ENCODE peak calls at places on chromosomes 13 and 19, in five cellular contexts. J is adrenal gland, U is nephron progenitor cell, Z is immature natural killer cell, M is Right ventricle myocardium superior. F is an unnamed sample.

GRCh38 chr13:73608731-73609485 is 525.3 kb downstream of the KLF12 start:
- DNase-seq in M (no peak), J (no peak), U (peak), Z (no peak), F (no peak)

GRCh38 chr13:34748078-34748477 is 194.0 kb upstream of the NBEA start:
- DNase-seq in J (no peak), M (peak), Z (no peak), U (no peak), F (no peak)

GRCh38 chr19:35696835-35697234 is 7.5 kb upstream of the ZBTB32 start:
- DNase-seq in M (no peak), J (no peak), Z (no peak), U (no peak), F (no peak)

GRCh38 chr13:98451676-98452105 is 125.2 kb downstream of the STK24 start:
- DNase-seq in J (peak), Z (no peak), U (no peak), M (no peak), F (peak)

GRCh38 chr13:94481966-94482365 is 2.5 kb upstream of the DCT start:
- DNase-seq in M (peak), J (peak), U (no peak), Z (no peak), F (no peak)

GRCh38 chr19:3632739-3633558 is 6.4 kb upstream of the CACTIN start:
- DNase-seq in Z (no peak), J (no peak), U (no peak), M (no peak), F (no peak)

GRCh38 chr13:21399741-21400140 is 59.4 kb downstream of the ZDHHC20 start:
- DNase-seq in J (no peak), U (no peak), Z (no peak), M (no peak), F (no peak)

GRCh38 chr19:44590245-44591059 is 22.9 kb upstream of the IGSF23 start:
- DNase-seq in J (no peak), U (no peak), M (no peak), Z (no peak), F (no peak)

GRCh38 chr19:52660981-52661380 is 22.8 kb upstream of the ZNF83 start:
- DNase-seq in M (no peak), J (no peak), U (no peak), Z (no peak), F (no peak)

GRCh38 chr13:44437356-44438233 is 64.0 kb downstream of the SERP2 start:
- DNase-seq in M (no peak), J (no peak), Z (peak), U (no peak), F (no peak)

GRCh38 chr13:45838171-45838745 is 13.3 kb downstream of the SIAH3 start:
- DNase-seq in Z (no peak), M (no peak), U (no peak), J (no peak), F (no peak)

GRCh38 chr19:41298327-41298964 is 11.5 kb upstream of the CCDC97 start:
- DNase-seq in M (peak), Z (peak), U (no peak), J (peak), F (peak)

GRCh38 chr13:114063545-114064515 is 68.6 kb downstream of the RASA3 start:
- DNase-seq in Z (peak), U (no peak), J (peak), M (peak), F (peak)

GRCh38 chr19:32131037-32131436 is 214.4 kb upstream of the ZNF507 start:
- DNase-seq in Z (no peak), U (no peak), M (no peak), J (no peak), F (no peak)

GRCh38 chr13:51342706-51343105 is 3.2 kb downstream of the SERPINE3 start:
- DNase-seq in U (no peak), J (no peak), Z (no peak), M (no peak), F (no peak)

GRCh38 chr19:14091885-14092462 is 1.4 kb upstream of the SAMD1 start:
- DNase-seq in M (peak), Z (no peak), U (no peak), J (peak), F (no peak)

GRCh38 chr19:49441210-49441959 is at the start of gene SLC17A7:
- DNase-seq in J (no peak), U (peak), Z (no peak), M (peak), F (no peak)

GRCh38 chr13:94679614-94680013 is 32.7 kb downstream of the SOX21 start:
- DNase-seq in M (no peak), U (no peak), J (no peak), Z (no peak), F (no peak)

GRCh38 chr13:38530492-38530891 is 156.4 kb upstream of the FREM2 start:
- DNase-seq in Z (no peak), J (no peak), M (no peak), U (no peak), F (no peak)

GRCh38 chr19:31725051-31725450 is 375.8 kb upstream of the TSHZ3 start:
- DNase-seq in M (no peak), Z (no peak), J (no peak), U (no peak), F (no peak)

GRCh38 chr19:45772130-45772880 is 3.3 kb upstream of the SIX5 start:
- DNase-seq in M (no peak), Z (no peak), J (no peak), U (no peak), F (no peak)

GRCh38 chr19:33298146-33298911 is 4.0 kb downstream of the CEBPA start:
- DNase-seq in M (no peak), U (no peak), J (no peak), Z (no peak), F (peak)

GRCh38 chr13:94312511-94313191 is 166.8 kb downstream of the DCT start:
- DNase-seq in U (peak), M (no peak), J (peak), Z (no peak), F (no peak)

GRCh38 chr19:17052439-17052838 is 22.8 kb downstream of the HAUS8 start:
- DNase-seq in M (no peak), J (peak), Z (no peak), U (peak), F (no peak)

GRCh38 chr19:55344444-55344843 is 4.8 kb downstream of the KMT5C start:
- DNase-seq in J (no peak), M (no peak), Z (no peak), U (no peak), F (no peak)

GRCh38 chr19:1101337-1101698 is 2.5 kb upstream of the GPX4 start:
- DNase-seq in M (peak), U (no peak), J (peak), Z (peak), F (peak)

GRCh38 chr13:99258946-99259345 is 767 bp upstream of the GPR18 start:
- DNase-seq in Z (peak), M (no peak), U (no peak), J (no peak), F (no peak)

GRCh38 chr13:102484329-102484728 is 82.5 kb upstream of the FGF14 start:
- DNase-seq in U (no peak), Z (no peak), M (no peak), J (no peak), F (no peak)

GRCh38 chr13:98349731-98350305 is 172.7 kb upstream of the RNF113B start:
- DNase-seq in J (peak), U (peak), M (no peak), Z (no peak), F (no peak)

GRCh38 chr19:33724021-33724722 is 72.5 kb upstream of the KCTD15 start:
- DNase-seq in U (no peak), J (no peak), M (no peak), Z (no peak), F (peak)

GRCh38 chr13:32001392-32001768 is 30.2 kb upstream of the FRY start:
- DNase-seq in M (peak), U (no peak), Z (peak), J (no peak), F (no peak)

GRCh38 chr13:98571955-98572662 is 4.8 kb downstream of the STK24 start:
- DNase-seq in M (no peak), Z (no peak), U (no peak), J (no peak), F (no peak)

GRCh38 chr19:18157465-18158063 is 4.6 kb downstream of the PIK3R2 start:
- DNase-seq in U (peak), J (peak), Z (no peak), M (no peak), F (no peak)

GRCh38 chr19:19568802-19569756 is 31.0 kb downstream of the CILP2 start:
- DNase-seq in U (no peak), J (peak), Z (no peak), M (no peak), F (no peak)

GRCh38 chr13:105915451-105915850 is 620.0 kb downstream of the EFNB2 start:
- DNase-seq in Z (no peak), J (no peak), M (no peak), U (no peak), F (no peak)

GRCh38 chr19:19274716-19275115 is 1.6 kb upstream of the TM6SF2 start:
- DNase-seq in M (no peak), J (no peak), Z (no peak), U (no peak), F (no peak)

GRCh38 chr13:50991624-50992610 is 82.3 kb downstream of the RNASEH2B start:
- DNase-seq in J (no peak), U (peak), M (no peak), Z (peak), F (peak)

GRCh38 chr13:38566526-38566925 is 120.4 kb upstream of the FREM2 start:
- DNase-seq in Z (no peak), U (no peak), M (no peak), J (no peak), F (no peak)

GRCh38 chr19:49409441-49410029 is 13.7 kb downstream of the PTH2 start:
- DNase-seq in U (no peak), Z (no peak), M (no peak), J (no peak), F (no peak)

GRCh38 chr13:104980571-104980970 is 1554.9 kb downstream of the EFNB2 start:
- DNase-seq in J (no peak), M (no peak), U (no peak), Z (no peak), F (no peak)

F was measured in posterior vena cava.